ENCODE peak calls at places on chromosome 16, in five cellular contexts. Q is astrocyte of the cerebellum; Z is cardiac fibroblast; E is ACHN; S is activated CD4-positive, CD25-positive, alpha-beta regulatory T cell. X is an unnamed sample.

GRCh38 chr16:85376292-85377095 is 236.6 kb upstream of the GSE1 start:
- DNase-seq in Q (no peak), S (no peak), E (no peak), Z (no peak), X (peak; percentile 27)

GRCh38 chr16:56344518-56345405 is 80.6 kb downstream of the AMFR start:
- DNase-seq in Q (no peak), Z (no peak), E (no peak), S (no peak), X (no peak)

GRCh38 chr16:4979736-4980660 is 21.9 kb downstream of the SEC14L5 start:
- DNase-seq in E (no peak), Q (no peak), S (no peak), Z (no peak), X (no peak)

GRCh38 chr16:85202051-85202601 is 89.9 kb upstream of the CIBAR2 start:
- DNase-seq in E (no peak), Z (no peak), S (no peak), Q (no peak), X (no peak)

GRCh38 chr16:72094266-72094610 is 591 bp downstream of the DHX38 start:
- DNase-seq in E (peak; percentile 25), Q (no peak), Z (no peak), S (no peak), X (no peak)

GRCh38 chr16:87742781-87743490 is 22.9 kb downstream of the KLHDC4 start:
- DNase-seq in Q (no peak), E (no peak), Z (no peak), S (no peak), X (no peak)

GRCh38 chr16:89706446-89707260 is 5.1 kb upstream of the SPATA2L start:
- DNase-seq in Z (no peak), S (no peak), Q (no peak), E (no peak), X (no peak)

GRCh38 chr16:82506734-82507133 is 120.0 kb upstream of the CDH13 start:
- DNase-seq in E (no peak), Z (no peak), S (no peak), Q (no peak), X (peak; percentile 41)

GRCh38 chr16:21021316-21021715 is 120.7 kb downstream of the LYRM1 start:
- DNase-seq in Z (no peak), S (no peak), E (no peak), Q (no peak), X (no peak)

GRCh38 chr16:11534262-11534661 is 52.5 kb downstream of the LITAF start:
- DNase-seq in Z (peak; percentile 29), E (no peak), S (no peak), Q (no peak), X (peak; percentile 61)

GRCh38 chr16:87330646-87331045 is 13.5 kb upstream of the C16orf95 start:
- DNase-seq in E (no peak), Z (no peak), Q (no peak), S (no peak), X (no peak)

GRCh38 chr16:87575027-87575804 is 27.1 kb upstream of the JPH3 start:
- DNase-seq in S (no peak), Q (no peak), Z (no peak), E (no peak), X (no peak)

GRCh38 chr16:66248096-66248495 is 118.4 kb upstream of the CDH5 start:
- DNase-seq in Z (peak; percentile 31), S (no peak), E (no peak), Q (no peak), X (peak; percentile 53)

GRCh38 chr16:66487580-66488235 is 60.6 kb downstream of the BEAN1 start:
- DNase-seq in Z (no peak), S (no peak), Q (no peak), E (no peak), X (no peak)

GRCh38 chr16:14148569-14148968 is 77.5 kb downstream of the MRTFB start:
- DNase-seq in Z (peak; percentile 73), E (no peak), Q (no peak), S (no peak), X (no peak)

GRCh38 chr16:57929250-57929649 is 41.7 kb downstream of the CNGB1 start:
- DNase-seq in S (no peak), Q (no peak), Z (no peak), E (no peak), X (no peak)

GRCh38 chr16:84369938-84370627 is 1.7 kb downstream of the ATP2C2 start:
- DNase-seq in Z (no peak), E (no peak), Q (no peak), S (no peak), X (no peak)

GRCh38 chr16:22008215-22009142 is 568 bp downstream of the MOSMO start:
- DNase-seq in S (peak; percentile 19), Z (no peak), E (peak; percentile 27), Q (no peak), X (no peak)

GRCh38 chr16:77696149-77696548 is 26.2 kb upstream of the NUDT7 start:
- DNase-seq in E (no peak), Z (no peak), S (no peak), Q (no peak), X (no peak)

GRCh38 chr16:31508706-31509523 is 724 bp upstream of the RUSF1 start:
- DNase-seq in Z (peak; percentile 60), Q (no peak), E (peak; percentile 66), S (no peak), X (peak; percentile 53)

GRCh38 chr16:57824880-57825279 is 22.6 kb upstream of the KIFC3 start:
- DNase-seq in S (no peak), Z (no peak), E (peak; percentile 65), Q (no peak), X (no peak)

GRCh38 chr16:17696696-17697095 is 225.9 kb upstream of the XYLT1 start:
- DNase-seq in Z (no peak), E (no peak), S (no peak), Q (no peak), X (no peak)